ENCODE peak calls at places on chromosome 21, in ten cellular contexts. B, G, H, I, Q, R, F, J, S and Z are unnamed samples.

GRCh38 chr21:35606578-35606977 is 453.7 kb downstream of the SETD4 start:
- DNase-seq in B (no peak), G (no peak), H (no peak), I (no peak), Q (no peak), R (no peak), F (no peak), J (peak), S (no peak), Z (no peak)

GRCh38 chr21:42527489-42528158 is 14.0 kb downstream of the SLC37A1 start:
- DNase-seq in B (no peak), G (peak), H (no peak), I (no peak), Q (peak), R (no peak), F (no peak), J (no peak), S (no peak), Z (peak)

GRCh38 chr21:16775056-16775455 is 737.8 kb upstream of the CXADR start:
- DNase-seq in B (no peak), G (no peak), H (no peak), I (no peak), Q (no peak), R (no peak), F (no peak), J (no peak), S (peak), Z (no peak)

GRCh38 chr21:44846485-44847260 is 26.8 kb downstream of the PTTG1IP start:
- DNase-seq in B (peak), G (no peak), H (peak), I (no peak), Q (peak), R (peak), F (no peak), J (peak), S (peak), Z (peak)

GRCh38 chr21:14858309-14858708 is 206.5 kb downstream of the NRIP1 start:
- DNase-seq in B (no peak), G (no peak), H (no peak), I (no peak), Q (no peak), R (no peak), F (no peak), J (no peak), S (no peak), Z (no peak)

GRCh38 chr21:31110430-31110829 is 72.2 kb upstream of the KRTAP19-8 start:
- DNase-seq in B (no peak), G (no peak), H (no peak), I (no peak), Q (no peak), R (no peak), F (no peak), J (peak), S (no peak), Z (no peak)

GRCh38 chr21:32566990-32567389 is 18.3 kb downstream of the TCP10L start:
- DNase-seq in B (no peak), G (no peak), H (no peak), I (no peak), Q (no peak), R (no peak), F (no peak), J (no peak), S (no peak), Z (no peak)

GRCh38 chr21:37168666-37169065 is 95.6 kb downstream of the TTC3 start:
- DNase-seq in B (no peak), G (no peak), H (peak), I (no peak), Q (no peak), R (no peak), F (no peak), J (no peak), S (no peak), Z (no peak)

GRCh38 chr21:42818328-42818749 is 61.0 kb downstream of the WDR4 start:
- DNase-seq in B (peak), G (peak), H (peak), I (no peak), Q (peak), R (peak), F (no peak), J (peak), S (peak), Z (peak)

GRCh38 chr21:45350206-45350854 is 54.6 kb upstream of the COL18A1 start:
- DNase-seq in B (no peak), G (no peak), H (no peak), I (no peak), Q (no peak), R (no peak), F (no peak), J (no peak), S (no peak), Z (no peak)

GRCh38 chr21:15449556-15449955 is 280.2 kb upstream of the USP25 start:
- DNase-seq in B (no peak), G (no peak), H (no peak), I (no peak), Q (no peak), R (no peak), F (no peak), J (no peak), S (no peak), Z (no peak)

GRCh38 chr21:31136891-31137290 is 98.6 kb upstream of the KRTAP19-8 start:
- DNase-seq in B (peak), G (no peak), H (peak), I (no peak), Q (no peak), R (no peak), F (no peak), J (no peak), S (peak), Z (no peak)

GRCh38 chr21:36732761-36733160 is 33.8 kb downstream of the SIM2 start:
- DNase-seq in B (no peak), G (no peak), H (no peak), I (no peak), Q (no peak), R (no peak), F (no peak), J (no peak), S (no peak), Z (no peak)

GRCh38 chr21:41359289-41359688 is 2.5 kb upstream of the MX2 start:
- DNase-seq in B (no peak), G (no peak), H (no peak), I (no peak), Q (no peak), R (no peak), F (no peak), J (peak), S (no peak), Z (no peak)

GRCh38 chr21:38853421-38853919 is 47.7 kb downstream of the ETS2 start:
- DNase-seq in B (peak), G (no peak), H (peak), I (peak), Q (no peak), R (peak), F (no peak), J (no peak), S (no peak), Z (no peak)

GRCh38 chr21:45286671-45287437 is 841 bp downstream of the POFUT2 start:
- DNase-seq in B (no peak), G (peak), H (no peak), I (no peak), Q (no peak), R (no peak), F (no peak), J (no peak), S (no peak), Z (peak)

GRCh38 chr21:45326169-45326833 is 38.6 kb upstream of the POFUT2 start:
- DNase-seq in B (no peak), G (peak), H (no peak), I (peak), Q (no peak), R (no peak), F (no peak), J (peak), S (no peak), Z (no peak)

GRCh38 chr21:44892095-44892494 is 18.6 kb upstream of the PTTG1IP start:
- DNase-seq in B (no peak), G (peak), H (no peak), I (no peak), Q (no peak), R (no peak), F (no peak), J (no peak), S (no peak), Z (no peak)

GRCh38 chr21:39048064-39048463 is 135.2 kb downstream of the PSMG1 start:
- DNase-seq in B (peak), G (no peak), H (peak), I (peak), Q (no peak), R (peak), F (no peak), J (peak), S (no peak), Z (no peak)

GRCh38 chr21:34762761-34763160 is 94.0 kb downstream of the CLIC6 start:
- DNase-seq in B (peak), G (no peak), H (no peak), I (peak), Q (no peak), R (peak), F (no peak), J (peak), S (no peak), Z (no peak)

GRCh38 chr21:45365608-45366241 is 39.2 kb upstream of the COL18A1 start:
- DNase-seq in B (peak), G (no peak), H (peak), I (peak), Q (no peak), R (peak), F (no peak), J (no peak), S (no peak), Z (no peak)

GRCh38 chr21:35753308-35753707 is 307.0 kb downstream of the SETD4 start:
- DNase-seq in B (no peak), G (no peak), H (no peak), I (no peak), Q (no peak), R (no peak), F (no peak), J (no peak), S (no peak), Z (no peak)

GRCh38 chr21:35529141-35529863 is 480.2 kb upstream of the RUNX1 start:
- DNase-seq in B (peak), G (no peak), H (peak), I (peak), Q (peak), R (peak), F (no peak), J (no peak), S (no peak), Z (no peak)

GRCh38 chr21:34615487-34615814 is 538 bp upstream of the RCAN1 start:
- DNase-seq in B (no peak), G (no peak), H (no peak), I (no peak), Q (no peak), R (no peak), F (no peak), J (no peak), S (no peak), Z (no peak)

GRCh38 chr21:31531967-31532366 is 127.5 kb upstream of the SOD1 start:
- DNase-seq in B (no peak), G (no peak), H (no peak), I (no peak), Q (no peak), R (no peak), F (no peak), J (no peak), S (peak), Z (no peak)

GRCh38 chr21:38048241-38048640 is 132.0 kb upstream of the KCNJ6 start:
- DNase-seq in B (no peak), G (no peak), H (no peak), I (no peak), Q (no peak), R (no peak), F (no peak), J (no peak), S (no peak), Z (no peak)

GRCh38 chr21:23695449-23695848 is 1911.8 kb downstream of the MRPL39 start:
- DNase-seq in B (no peak), G (no peak), H (no peak), I (no peak), Q (no peak), R (no peak), F (no peak), J (no peak), S (no peak), Z (no peak)

GRCh38 chr21:39676054-39676771 is 63.5 kb downstream of the B3GALT5 start:
- DNase-seq in B (peak), G (no peak), H (peak), I (no peak), Q (no peak), R (peak), F (no peak), J (no peak), S (peak), Z (no peak)